ENCODE peak calls at places on chromosomes 6 and 20, in nine cellular contexts. S, C, Q, D, I, J, G, O and K are unnamed samples.

GRCh38 chr6:135999393-135999792 is 147.9 kb downstream of the PDE7B start:
- DNase-seq in C (no peak), G (no peak), Q (no peak), S (no peak), O (no peak), J (no peak), D (no peak), I (no peak), K (no peak)

GRCh38 chr6:71228461-71229041 is 60.1 kb upstream of the OGFRL1 start:
- DNase-seq in S (no peak), C (no peak), I (no peak), D (peak), O (no peak), J (no peak), Q (no peak), G (no peak), K (no peak)

GRCh38 chr6:43263314-43264178 is 20.3 kb downstream of the TTBK1 start:
- DNase-seq in J (peak), D (peak), Q (peak), I (peak), C (peak), G (peak), S (peak), O (peak), K (no peak)

GRCh38 chr6:125850361-125850760 is 59.6 kb downstream of the NCOA7 start:
- DNase-seq in Q (no peak), D (no peak), S (no peak), J (no peak), G (no peak), I (no peak), O (no peak), C (no peak), K (no peak)

GRCh38 chr6:9405825-9406224 is 970.5 kb upstream of the SLC35B3 start:
- DNase-seq in C (no peak), G (no peak), O (no peak), Q (no peak), S (no peak), I (no peak), J (no peak), D (no peak), K (no peak)

GRCh38 chr6:99019341-99019740 is 71.6 kb upstream of the FBXL4 start:
- DNase-seq in I (no peak), G (no peak), O (no peak), J (no peak), D (no peak), C (no peak), Q (no peak), S (no peak), K (no peak)

GRCh38 chr20:49948809-49949507 is 12.8 kb downstream of the RNF114 start:
- DNase-seq in S (no peak), C (no peak), O (no peak), D (peak), J (peak), I (no peak), Q (no peak), G (no peak), K (peak)

GRCh38 chr20:32908334-32909292 is 49.9 kb downstream of the EFCAB8 start:
- DNase-seq in G (no peak), C (no peak), I (no peak), J (no peak), Q (no peak), S (no peak), O (no peak), D (no peak), K (no peak)

GRCh38 chr6:112272799-112273198 is 18.4 kb upstream of the LAMA4 start:
- DNase-seq in J (no peak), G (no peak), Q (no peak), O (no peak), D (no peak), S (no peak), I (no peak), C (no peak), K (no peak)

GRCh38 chr20:2535711-2536561 is 437 bp upstream of the TMC2 start:
- DNase-seq in O (peak), J (no peak), C (no peak), D (no peak), S (no peak), Q (no peak), G (no peak), I (no peak), K (no peak)

GRCh38 chr6:132132911-132133639 is 181.9 kb upstream of the CCN2 start:
- DNase-seq in O (no peak), C (no peak), J (peak), S (no peak), I (no peak), G (no peak), Q (no peak), D (peak), K (no peak)

GRCh38 chr6:169189686-169190085 is 64.0 kb downstream of the THBS2 start:
- DNase-seq in S (no peak), J (no peak), O (no peak), Q (no peak), I (no peak), C (no peak), G (no peak), D (no peak), K (no peak)

GRCh38 chr6:162099685-162100084 is 627.9 kb downstream of the PRKN start:
- DNase-seq in J (peak), O (peak), D (no peak), I (no peak), G (no peak), S (no peak), C (no peak), Q (no peak), K (no peak)

GRCh38 chr20:50019466-50020256 is 36.9 kb downstream of the SNAI1 start:
- DNase-seq in G (no peak), J (no peak), C (no peak), I (no peak), D (no peak), Q (no peak), O (no peak), S (no peak), K (no peak)

GRCh38 chr20:51660741-51661608 is 107.2 kb downstream of the ATP9A start:
- DNase-seq in I (no peak), G (no peak), Q (no peak), C (no peak), S (no peak), J (peak), D (peak), O (no peak), K (peak)

GRCh38 chr20:61120595-61121515 is 131.2 kb upstream of the CDH4 start:
- DNase-seq in D (peak), G (no peak), J (peak), S (no peak), Q (no peak), O (peak), I (no peak), C (peak), K (no peak)

GRCh38 chr6:24833711-24834386 is 35.1 kb upstream of the ARMH2 start:
- DNase-seq in I (no peak), C (no peak), O (no peak), J (no peak), Q (no peak), D (no peak), G (no peak), S (no peak), K (no peak)

GRCh38 chr6:26172496-26172958 is 85.3 kb downstream of the HFE start:
- DNase-seq in J (no peak), D (no peak), O (no peak), S (no peak), C (peak), Q (no peak), G (no peak), I (no peak), K (no peak)

GRCh38 chr6:165671222-165671715 is 8.2 kb upstream of the PDE10A start:
- DNase-seq in Q (no peak), O (no peak), S (no peak), I (no peak), D (no peak), J (no peak), G (no peak), C (no peak), K (no peak)

GRCh38 chr6:147738516-147739187 is 230.2 kb downstream of the SAMD5 start:
- DNase-seq in G (no peak), J (no peak), D (no peak), I (no peak), Q (no peak), S (no peak), C (no peak), O (no peak), K (no peak)

GRCh38 chr20:17725094-17725835 is 25.5 kb downstream of the BANF2 start:
- DNase-seq in S (no peak), J (no peak), D (no peak), C (no peak), G (no peak), O (peak), Q (no peak), I (no peak), K (no peak)

GRCh38 chr6:24824142-24824755 is 25.5 kb upstream of the ARMH2 start:
- DNase-seq in G (no peak), Q (no peak), O (no peak), I (no peak), S (no peak), J (peak), D (no peak), C (no peak), K (no peak)

GRCh38 chr6:148671952-148672351 is 74.9 kb upstream of the UST start:
- DNase-seq in G (no peak), J (no peak), S (no peak), I (no peak), O (no peak), D (no peak), Q (no peak), C (no peak), K (no peak)

GRCh38 chr20:44633872-44634600 is 17.5 kb downstream of the ADA start:
- DNase-seq in C (no peak), S (no peak), O (no peak), Q (no peak), J (no peak), G (no peak), I (no peak), D (no peak), K (no peak)

GRCh38 chr6:130743175-130743574 is 84.0 kb upstream of the SMLR1 start:
- DNase-seq in O (no peak), S (no peak), G (no peak), J (no peak), C (no peak), Q (no peak), D (no peak), I (no peak), K (no peak)

GRCh38 chr6:157721431-157722229 is 101.4 kb upstream of the SNX9 start:
- DNase-seq in J (no peak), Q (no peak), S (no peak), I (no peak), G (no peak), C (no peak), O (no peak), D (no peak), K (no peak)

GRCh38 chr6:157323114-157323923 is at the start of gene TMEM242:
- DNase-seq in C (peak), J (peak), I (peak), O (peak), G (peak), S (peak), Q (peak), D (peak), K (peak)

GRCh38 chr20:11901127-11901526 is 16.6 kb upstream of the BTBD3 start:
- DNase-seq in I (no peak), Q (no peak), J (peak), S (no peak), G (no peak), C (no peak), O (no peak), D (peak), K (peak)

GRCh38 chr6:89564752-89565427 is 73.7 kb downstream of the LYRM2 start:
- DNase-seq in G (no peak), S (no peak), Q (no peak), D (no peak), J (no peak), I (no peak), O (no peak), C (no peak), K (no peak)

GRCh38 chr6:161498881-161499280 is 225.0 kb upstream of the AGPAT4 start:
- DNase-seq in G (no peak), S (no peak), Q (no peak), J (no peak), C (no peak), I (no peak), O (no peak), D (no peak), K (no peak)

GRCh38 chr6:158316022-158316421 is 3.8 kb downstream of the TULP4 start:
- DNase-seq in G (no peak), C (no peak), J (no peak), I (no peak), D (no peak), Q (no peak), S (no peak), O (no peak), K (no peak)